ENCODE peak calls at places on chromosomes 6 and 20, in six cellular contexts. G, O, R, V, X and F are unnamed samples.

GRCh38 chr20:23434521-23435313 is 4.8 kb upstream of the CSTL1 start:
- DNase-seq in G (no peak), O (no peak), R (no peak), V (no peak), X (no peak), F (peak)

GRCh38 chr6:18795726-18796125 is 408.6 kb downstream of the RNF144B start:
- DNase-seq in G (no peak), O (no peak), R (no peak), V (no peak), X (no peak), F (no peak)

GRCh38 chr6:73803562-73804221 is 107.7 kb downstream of the CD109 start:
- DNase-seq in G (no peak), O (no peak), R (peak), V (peak), X (no peak), F (no peak)

GRCh38 chr6:166411721-166412151 is 29.0 kb upstream of the MPC1 start:
- DNase-seq in G (peak), O (no peak), R (no peak), V (no peak), X (no peak), F (no peak)

GRCh38 chr6:76592561-76592960 is 520.1 kb upstream of the IMPG1 start:
- DNase-seq in G (no peak), O (no peak), R (no peak), V (no peak), X (no peak), F (no peak)

GRCh38 chr20:38969708-38970107 is 7.6 kb downstream of the DHX35 start:
- DNase-seq in G (no peak), O (no peak), R (no peak), V (no peak), X (no peak), F (no peak)

GRCh38 chr6:10140824-10141223 is 274.1 kb downstream of the TFAP2A start:
- DNase-seq in G (no peak), O (no peak), R (peak), V (no peak), X (no peak), F (no peak)

GRCh38 chr20:5364136-5364821 is 47.5 kb upstream of the PROKR2 start:
- DNase-seq in G (no peak), O (no peak), R (no peak), V (no peak), X (no peak), F (no peak)

GRCh38 chr6:167510648-167511047 is 185.8 kb downstream of the TTLL2 start:
- DNase-seq in G (no peak), O (no peak), R (no peak), V (no peak), X (no peak), F (no peak)